ENCODE peak calls at places on chromosomes 2 and 18, in nine cellular contexts. I is stimulated activated CD8-positive, alpha-beta memory T cell treated with anti-CD3 and anti-CD28 coated beads, Interleukin-15, amount 100 ng/mL, for 1 hour; H is HEK293T; A is germinal center; N is activated CD8-positive, alpha-beta memory T cell treated with anti-CD3 and anti-CD28 coated beads, Interleukin-2, amount 50 U/mL, for 48 hours; K is NCI-H1417 treated with DMSO at 0.1 percent for 48 hours; L is AG04450; E is H4; S is right lobe of liver. Z is an unnamed sample.

GRCh38 chr2:201420442-201421113 is 30.7 kb downstream of the TRAK2 start:
- DNase-seq in K (no peak), S (no peak), H (no peak), N (no peak), L (no peak), E (no peak), A (no peak), I (no peak), Z (no peak)

GRCh38 chr2:105328281-105329196 is 996 bp downstream of the TGFBRAP1 start:
- DNase-seq in N (peak), K (no peak), A (no peak), E (no peak), H (no peak), S (no peak), I (no peak), L (no peak), Z (no peak)

GRCh38 chr2:200728630-200729029 is 83.1 kb upstream of the BZW1 start:
- DNase-seq in H (no peak), K (no peak), L (peak), A (no peak), E (peak), N (no peak), S (peak), I (no peak), Z (peak)

GRCh38 chr18:7608798-7609197 is 41.7 kb downstream of the PTPRM start:
- DNase-seq in A (no peak), H (no peak), I (no peak), K (no peak), E (no peak), S (no peak), L (no peak), N (no peak), Z (no peak)

GRCh38 chr2:212686285-212686895 is 147.8 kb upstream of the ERBB4 start:
- DNase-seq in S (peak), E (peak), L (peak), A (peak), N (peak), K (peak), I (peak), H (peak), Z (peak)

GRCh38 chr2:233852056-233852455 is 2.3 kb downstream of the HJURP start:
- DNase-seq in K (no peak), N (no peak), A (no peak), E (peak), L (no peak), I (no peak), S (no peak), H (no peak), Z (no peak)

GRCh38 chr2:186739739-186740138 is 45.9 kb downstream of the FAM171B start:
- DNase-seq in S (no peak), K (no peak), E (no peak), N (no peak), H (no peak), I (no peak), L (no peak), A (no peak), Z (no peak)

GRCh38 chr2:150165988-150166965 is 321.2 kb downstream of the RND3 start:
- DNase-seq in H (no peak), L (no peak), S (peak), K (no peak), E (peak), N (no peak), A (no peak), I (no peak), Z (peak)

GRCh38 chr2:7011376-7012083 is 94.3 kb downstream of the RNF144A start:
- DNase-seq in L (no peak), E (peak), I (no peak), K (no peak), S (no peak), A (no peak), H (no peak), N (no peak), Z (no peak)

GRCh38 chr18:77061946-77062517 is 70.6 kb downstream of the MBP start:
- DNase-seq in K (no peak), L (no peak), S (no peak), N (peak), A (no peak), H (no peak), E (no peak), I (no peak), Z (no peak)

Z was measured in left lobe of liver.